ENCODE peak calls at places on chromosome 2, in nine cellular contexts. One of them, this sample, is unnamed.

GRCh38 chr2:230714122-230714453 is 1.4 kb downstream of the CAB39 start:
- DNase-seq in activated CD4-positive, alpha-beta T cell treated with anti-CD3 and anti-CD28 coated beads for 48 hours: peak
- DNase-seq in neural progenitor cell: peak
- DNase-seq in LoVo: peak
- DNase-seq in C1 segment of cervical spinal cord: no peak
- DNase-seq in amniotic stem cell: peak
- DNase-seq in body of pancreas: no peak
- DNase-seq in T1000: no peak
- DNase-seq in NCI-H345: no peak
- DNase-seq in this sample: no peak

GRCh38 chr2:66508358-66509071 is 73.6 kb downstream of the MEIS1 start:
- DNase-seq in activated CD4-positive, alpha-beta T cell treated with anti-CD3 and anti-CD28 coated beads for 48 hours: no peak
- DNase-seq in neural progenitor cell: peak
- DNase-seq in LoVo: no peak
- DNase-seq in C1 segment of cervical spinal cord: no peak
- DNase-seq in amniotic stem cell: no peak
- DNase-seq in body of pancreas: no peak
- DNase-seq in T1000: no peak
- DNase-seq in NCI-H345: no peak
- DNase-seq in this sample: no peak

GRCh38 chr2:128369626-128370467 is 51.2 kb upstream of the HS6ST1 start:
- DNase-seq in activated CD4-positive, alpha-beta T cell treated with anti-CD3 and anti-CD28 coated beads for 48 hours: no peak
- DNase-seq in neural progenitor cell: peak
- DNase-seq in LoVo: no peak
- DNase-seq in C1 segment of cervical spinal cord: no peak
- DNase-seq in amniotic stem cell: no peak
- DNase-seq in body of pancreas: no peak
- DNase-seq in T1000: no peak
- DNase-seq in NCI-H345: no peak
- DNase-seq in this sample: no peak

GRCh38 chr2:44844651-44845270 is 96.7 kb upstream of the SIX3 start:
- DNase-seq in activated CD4-positive, alpha-beta T cell treated with anti-CD3 and anti-CD28 coated beads for 48 hours: peak
- DNase-seq in neural progenitor cell: no peak
- DNase-seq in LoVo: no peak
- DNase-seq in C1 segment of cervical spinal cord: no peak
- DNase-seq in amniotic stem cell: no peak
- DNase-seq in body of pancreas: no peak
- DNase-seq in T1000: no peak
- DNase-seq in NCI-H345: no peak
- DNase-seq in this sample: no peak

GRCh38 chr2:223460774-223461211 is 141.4 kb downstream of the SCG2 start:
- DNase-seq in activated CD4-positive, alpha-beta T cell treated with anti-CD3 and anti-CD28 coated beads for 48 hours: no peak
- DNase-seq in neural progenitor cell: no peak
- DNase-seq in LoVo: peak
- DNase-seq in C1 segment of cervical spinal cord: no peak
- DNase-seq in amniotic stem cell: no peak
- DNase-seq in body of pancreas: no peak
- DNase-seq in T1000: peak
- DNase-seq in NCI-H345: peak
- DNase-seq in this sample: no peak

GRCh38 chr2:95402370-95403203 is at the start of gene FAHD2A:
- DNase-seq in activated CD4-positive, alpha-beta T cell treated with anti-CD3 and anti-CD28 coated beads for 48 hours: peak
- DNase-seq in neural progenitor cell: peak
- DNase-seq in LoVo: peak
- DNase-seq in C1 segment of cervical spinal cord: peak
- DNase-seq in amniotic stem cell: peak
- DNase-seq in body of pancreas: peak
- DNase-seq in T1000: peak
- DNase-seq in NCI-H345: peak
- DNase-seq in this sample: peak

GRCh38 chr2:228731517-228731916 is 539.6 kb downstream of the PID1 start:
- DNase-seq in activated CD4-positive, alpha-beta T cell treated with anti-CD3 and anti-CD28 coated beads for 48 hours: no peak
- DNase-seq in neural progenitor cell: no peak
- DNase-seq in LoVo: no peak
- DNase-seq in C1 segment of cervical spinal cord: no peak
- DNase-seq in amniotic stem cell: peak
- DNase-seq in body of pancreas: no peak
- DNase-seq in T1000: no peak
- DNase-seq in NCI-H345: no peak
- DNase-seq in this sample: peak

GRCh38 chr2:68487773-68488355 is 20.5 kb downstream of the APLF start:
- DNase-seq in activated CD4-positive, alpha-beta T cell treated with anti-CD3 and anti-CD28 coated beads for 48 hours: no peak
- DNase-seq in neural progenitor cell: peak
- DNase-seq in LoVo: no peak
- DNase-seq in C1 segment of cervical spinal cord: no peak
- DNase-seq in amniotic stem cell: no peak
- DNase-seq in body of pancreas: no peak
- DNase-seq in T1000: no peak
- DNase-seq in NCI-H345: peak
- DNase-seq in this sample: no peak

GRCh38 chr2:5387421-5387820 is 304.8 kb upstream of the SOX11 start:
- DNase-seq in activated CD4-positive, alpha-beta T cell treated with anti-CD3 and anti-CD28 coated beads for 48 hours: no peak
- DNase-seq in neural progenitor cell: no peak
- DNase-seq in LoVo: no peak
- DNase-seq in C1 segment of cervical spinal cord: no peak
- DNase-seq in amniotic stem cell: no peak
- DNase-seq in body of pancreas: no peak
- DNase-seq in T1000: no peak
- DNase-seq in NCI-H345: peak
- DNase-seq in this sample: no peak

GRCh38 chr2:45068643-45069140 is 59.4 kb upstream of the SIX2 start:
- DNase-seq in activated CD4-positive, alpha-beta T cell treated with anti-CD3 and anti-CD28 coated beads for 48 hours: no peak
- DNase-seq in neural progenitor cell: no peak
- DNase-seq in LoVo: no peak
- DNase-seq in C1 segment of cervical spinal cord: no peak
- DNase-seq in amniotic stem cell: no peak
- DNase-seq in body of pancreas: no peak
- DNase-seq in T1000: no peak
- DNase-seq in NCI-H345: no peak
- DNase-seq in this sample: no peak

GRCh38 chr2:20439193-20439475 is 7.7 kb upstream of the RHOB start:
- DNase-seq in activated CD4-positive, alpha-beta T cell treated with anti-CD3 and anti-CD28 coated beads for 48 hours: no peak
- DNase-seq in neural progenitor cell: no peak
- DNase-seq in LoVo: peak
- DNase-seq in C1 segment of cervical spinal cord: no peak
- DNase-seq in amniotic stem cell: no peak
- DNase-seq in body of pancreas: peak
- DNase-seq in T1000: no peak
- DNase-seq in NCI-H345: peak
- DNase-seq in this sample: no peak

GRCh38 chr2:61770298-61770697 is 83.6 kb downstream of the FAM161A start:
- DNase-seq in activated CD4-positive, alpha-beta T cell treated with anti-CD3 and anti-CD28 coated beads for 48 hours: no peak
- DNase-seq in neural progenitor cell: no peak
- DNase-seq in LoVo: peak
- DNase-seq in C1 segment of cervical spinal cord: no peak
- DNase-seq in amniotic stem cell: no peak
- DNase-seq in body of pancreas: no peak
- DNase-seq in T1000: no peak
- DNase-seq in NCI-H345: no peak
- DNase-seq in this sample: no peak

GRCh38 chr2:174350018-174350417 is 15.3 kb downstream of the SP9 start:
- DNase-seq in activated CD4-positive, alpha-beta T cell treated with anti-CD3 and anti-CD28 coated beads for 48 hours: no peak
- DNase-seq in neural progenitor cell: peak
- DNase-seq in LoVo: peak
- DNase-seq in C1 segment of cervical spinal cord: no peak
- DNase-seq in amniotic stem cell: no peak
- DNase-seq in body of pancreas: no peak
- DNase-seq in T1000: no peak
- DNase-seq in NCI-H345: no peak
- DNase-seq in this sample: no peak

GRCh38 chr2:136310005-136310495 is 192.1 kb upstream of the CXCR4 start:
- DNase-seq in activated CD4-positive, alpha-beta T cell treated with anti-CD3 and anti-CD28 coated beads for 48 hours: peak
- DNase-seq in neural progenitor cell: no peak
- DNase-seq in LoVo: no peak
- DNase-seq in C1 segment of cervical spinal cord: no peak
- DNase-seq in amniotic stem cell: no peak
- DNase-seq in body of pancreas: no peak
- DNase-seq in T1000: no peak
- DNase-seq in NCI-H345: no peak
- DNase-seq in this sample: no peak

GRCh38 chr2:237411683-237412349 is 2.1 kb downstream of the COL6A3 start:
- DNase-seq in activated CD4-positive, alpha-beta T cell treated with anti-CD3 and anti-CD28 coated beads for 48 hours: no peak
- DNase-seq in neural progenitor cell: no peak
- DNase-seq in LoVo: no peak
- DNase-seq in C1 segment of cervical spinal cord: no peak
- DNase-seq in amniotic stem cell: no peak
- DNase-seq in body of pancreas: no peak
- DNase-seq in T1000: no peak
- DNase-seq in NCI-H345: no peak
- DNase-seq in this sample: no peak

GRCh38 chr2:97740590-97741182 is 27.3 kb downstream of the ZAP70 start:
- DNase-seq in activated CD4-positive, alpha-beta T cell treated with anti-CD3 and anti-CD28 coated beads for 48 hours: peak
- DNase-seq in neural progenitor cell: peak
- DNase-seq in LoVo: peak
- DNase-seq in C1 segment of cervical spinal cord: no peak
- DNase-seq in amniotic stem cell: no peak
- DNase-seq in body of pancreas: peak
- DNase-seq in T1000: no peak
- DNase-seq in NCI-H345: peak
- DNase-seq in this sample: no peak